ENCODE peak calls at places on chromosomes 6 and 20, in five cellular contexts. One of them, this sample, is unnamed.

GRCh38 chr6:109202409-109203264 is 107.3 kb downstream of the CEP57L1 start:
- DNase-seq in HAP-1: no peak
- DNase-seq in stimulated activated CD4-positive, alpha-beta T cell treated with anti-CD3 and anti-CD28 coated beads, Interleukin-15, amount 100 ng/mL, for 1 hour: no peak
- DNase-seq in testis: no peak
- DNase-seq in activated T-helper 1 cell treated with anti-CD3 and anti-CD28 coated beads, Interleukin-12 subunit alpha, Interleukin-12 subunit beta, Interleukin-2, Interleukin-4 antibody, amounts not matched to agents 30 ng/mL and 10 ng/mL and 1 ng/mL, durations not matched to agents 14 hours and 24 hours and 36 hours: no peak
- DNase-seq in this sample: no peak

GRCh38 chr6:157789861-157790260 is 33.2 kb upstream of the SNX9 start:
- DNase-seq in HAP-1: peak
- DNase-seq in stimulated activated CD4-positive, alpha-beta T cell treated with anti-CD3 and anti-CD28 coated beads, Interleukin-15, amount 100 ng/mL, for 1 hour: no peak
- DNase-seq in testis: peak
- DNase-seq in activated T-helper 1 cell treated with anti-CD3 and anti-CD28 coated beads, Interleukin-12 subunit alpha, Interleukin-12 subunit beta, Interleukin-2, Interleukin-4 antibody, amounts not matched to agents 30 ng/mL and 10 ng/mL and 1 ng/mL, durations not matched to agents 14 hours and 24 hours and 36 hours: no peak
- DNase-seq in this sample: no peak

GRCh38 chr6:31356216-31356945 is 598 bp downstream of the HLA-B start:
- DNase-seq in HAP-1: peak
- DNase-seq in stimulated activated CD4-positive, alpha-beta T cell treated with anti-CD3 and anti-CD28 coated beads, Interleukin-15, amount 100 ng/mL, for 1 hour: no peak
- DNase-seq in testis: peak
- DNase-seq in activated T-helper 1 cell treated with anti-CD3 and anti-CD28 coated beads, Interleukin-12 subunit alpha, Interleukin-12 subunit beta, Interleukin-2, Interleukin-4 antibody, amounts not matched to agents 30 ng/mL and 10 ng/mL and 1 ng/mL, durations not matched to agents 14 hours and 24 hours and 36 hours: peak
- DNase-seq in this sample: no peak

GRCh38 chr20:44765647-44766367 is 20.1 kb downstream of the KCNK15 start:
- DNase-seq in HAP-1: no peak
- DNase-seq in stimulated activated CD4-positive, alpha-beta T cell treated with anti-CD3 and anti-CD28 coated beads, Interleukin-15, amount 100 ng/mL, for 1 hour: no peak
- DNase-seq in testis: peak
- DNase-seq in activated T-helper 1 cell treated with anti-CD3 and anti-CD28 coated beads, Interleukin-12 subunit alpha, Interleukin-12 subunit beta, Interleukin-2, Interleukin-4 antibody, amounts not matched to agents 30 ng/mL and 10 ng/mL and 1 ng/mL, durations not matched to agents 14 hours and 24 hours and 36 hours: no peak
- DNase-seq in this sample: no peak

GRCh38 chr6:111038534-111039252 is 48.6 kb upstream of the SLC16A10 start:
- DNase-seq in HAP-1: no peak
- DNase-seq in stimulated activated CD4-positive, alpha-beta T cell treated with anti-CD3 and anti-CD28 coated beads, Interleukin-15, amount 100 ng/mL, for 1 hour: no peak
- DNase-seq in testis: no peak
- DNase-seq in activated T-helper 1 cell treated with anti-CD3 and anti-CD28 coated beads, Interleukin-12 subunit alpha, Interleukin-12 subunit beta, Interleukin-2, Interleukin-4 antibody, amounts not matched to agents 30 ng/mL and 10 ng/mL and 1 ng/mL, durations not matched to agents 14 hours and 24 hours and 36 hours: no peak
- DNase-seq in this sample: no peak

GRCh38 chr6:158654960-158655485 is 5.2 kb downstream of the SYTL3 start:
- DNase-seq in HAP-1: no peak
- DNase-seq in stimulated activated CD4-positive, alpha-beta T cell treated with anti-CD3 and anti-CD28 coated beads, Interleukin-15, amount 100 ng/mL, for 1 hour: no peak
- DNase-seq in testis: no peak
- DNase-seq in activated T-helper 1 cell treated with anti-CD3 and anti-CD28 coated beads, Interleukin-12 subunit alpha, Interleukin-12 subunit beta, Interleukin-2, Interleukin-4 antibody, amounts not matched to agents 30 ng/mL and 10 ng/mL and 1 ng/mL, durations not matched to agents 14 hours and 24 hours and 36 hours: no peak
- DNase-seq in this sample: no peak

GRCh38 chr6:7025861-7026260 is 81.9 kb upstream of the RREB1 start:
- DNase-seq in HAP-1: no peak
- DNase-seq in stimulated activated CD4-positive, alpha-beta T cell treated with anti-CD3 and anti-CD28 coated beads, Interleukin-15, amount 100 ng/mL, for 1 hour: no peak
- DNase-seq in testis: no peak
- DNase-seq in activated T-helper 1 cell treated with anti-CD3 and anti-CD28 coated beads, Interleukin-12 subunit alpha, Interleukin-12 subunit beta, Interleukin-2, Interleukin-4 antibody, amounts not matched to agents 30 ng/mL and 10 ng/mL and 1 ng/mL, durations not matched to agents 14 hours and 24 hours and 36 hours: no peak
- DNase-seq in this sample: no peak

GRCh38 chr6:45710304-45710821 is 305.3 kb downstream of the CLIC5 start:
- DNase-seq in HAP-1: no peak
- DNase-seq in stimulated activated CD4-positive, alpha-beta T cell treated with anti-CD3 and anti-CD28 coated beads, Interleukin-15, amount 100 ng/mL, for 1 hour: peak
- DNase-seq in testis: peak
- DNase-seq in activated T-helper 1 cell treated with anti-CD3 and anti-CD28 coated beads, Interleukin-12 subunit alpha, Interleukin-12 subunit beta, Interleukin-2, Interleukin-4 antibody, amounts not matched to agents 30 ng/mL and 10 ng/mL and 1 ng/mL, durations not matched to agents 14 hours and 24 hours and 36 hours: peak
- DNase-seq in this sample: no peak

GRCh38 chr6:3712827-3713226 is 38.7 kb downstream of the PXDC1 start:
- DNase-seq in HAP-1: no peak
- DNase-seq in stimulated activated CD4-positive, alpha-beta T cell treated with anti-CD3 and anti-CD28 coated beads, Interleukin-15, amount 100 ng/mL, for 1 hour: no peak
- DNase-seq in testis: no peak
- DNase-seq in activated T-helper 1 cell treated with anti-CD3 and anti-CD28 coated beads, Interleukin-12 subunit alpha, Interleukin-12 subunit beta, Interleukin-2, Interleukin-4 antibody, amounts not matched to agents 30 ng/mL and 10 ng/mL and 1 ng/mL, durations not matched to agents 14 hours and 24 hours and 36 hours: no peak
- DNase-seq in this sample: no peak

GRCh38 chr6:10441004-10441654 is 26.3 kb upstream of the TFAP2A start:
- DNase-seq in HAP-1: no peak
- DNase-seq in stimulated activated CD4-positive, alpha-beta T cell treated with anti-CD3 and anti-CD28 coated beads, Interleukin-15, amount 100 ng/mL, for 1 hour: no peak
- DNase-seq in testis: no peak
- DNase-seq in activated T-helper 1 cell treated with anti-CD3 and anti-CD28 coated beads, Interleukin-12 subunit alpha, Interleukin-12 subunit beta, Interleukin-2, Interleukin-4 antibody, amounts not matched to agents 30 ng/mL and 10 ng/mL and 1 ng/mL, durations not matched to agents 14 hours and 24 hours and 36 hours: no peak
- DNase-seq in this sample: no peak

GRCh38 chr20:63102720-63103375 is 96.1 kb upstream of the BHLHE23 start:
- DNase-seq in HAP-1: no peak
- DNase-seq in stimulated activated CD4-positive, alpha-beta T cell treated with anti-CD3 and anti-CD28 coated beads, Interleukin-15, amount 100 ng/mL, for 1 hour: peak
- DNase-seq in testis: peak
- DNase-seq in activated T-helper 1 cell treated with anti-CD3 and anti-CD28 coated beads, Interleukin-12 subunit alpha, Interleukin-12 subunit beta, Interleukin-2, Interleukin-4 antibody, amounts not matched to agents 30 ng/mL and 10 ng/mL and 1 ng/mL, durations not matched to agents 14 hours and 24 hours and 36 hours: peak
- DNase-seq in this sample: peak

GRCh38 chr6:139235666-139236065 is 56.1 kb downstream of the TXLNB start:
- DNase-seq in HAP-1: no peak
- DNase-seq in stimulated activated CD4-positive, alpha-beta T cell treated with anti-CD3 and anti-CD28 coated beads, Interleukin-15, amount 100 ng/mL, for 1 hour: no peak
- DNase-seq in testis: no peak
- DNase-seq in activated T-helper 1 cell treated with anti-CD3 and anti-CD28 coated beads, Interleukin-12 subunit alpha, Interleukin-12 subunit beta, Interleukin-2, Interleukin-4 antibody, amounts not matched to agents 30 ng/mL and 10 ng/mL and 1 ng/mL, durations not matched to agents 14 hours and 24 hours and 36 hours: no peak
- DNase-seq in this sample: no peak

GRCh38 chr20:61608275-61609085 is 356.4 kb downstream of the CDH4 start:
- DNase-seq in HAP-1: peak
- DNase-seq in stimulated activated CD4-positive, alpha-beta T cell treated with anti-CD3 and anti-CD28 coated beads, Interleukin-15, amount 100 ng/mL, for 1 hour: no peak
- DNase-seq in testis: peak
- DNase-seq in activated T-helper 1 cell treated with anti-CD3 and anti-CD28 coated beads, Interleukin-12 subunit alpha, Interleukin-12 subunit beta, Interleukin-2, Interleukin-4 antibody, amounts not matched to agents 30 ng/mL and 10 ng/mL and 1 ng/mL, durations not matched to agents 14 hours and 24 hours and 36 hours: no peak
- DNase-seq in this sample: no peak

GRCh38 chr6:36224918-36225461 is 28.4 kb downstream of the BRPF3 start:
- DNase-seq in HAP-1: no peak
- DNase-seq in stimulated activated CD4-positive, alpha-beta T cell treated with anti-CD3 and anti-CD28 coated beads, Interleukin-15, amount 100 ng/mL, for 1 hour: no peak
- DNase-seq in testis: no peak
- DNase-seq in activated T-helper 1 cell treated with anti-CD3 and anti-CD28 coated beads, Interleukin-12 subunit alpha, Interleukin-12 subunit beta, Interleukin-2, Interleukin-4 antibody, amounts not matched to agents 30 ng/mL and 10 ng/mL and 1 ng/mL, durations not matched to agents 14 hours and 24 hours and 36 hours: no peak
- DNase-seq in this sample: no peak

This sample was measured in COR-L47.